ENCODE peak calls at places on chromosomes 4 and X, in six cellular contexts. One of them, this sample, is unnamed.

GRCh38 chr4:29983890-29984289 is 736.3 kb upstream of the PCDH7 start:
- DNase-seq in hepatocyte: no peak
- DNase-seq in WERI-Rb-1: no peak
- DNase-seq in HAP-1: no peak
- DNase-seq in mammary epithelial cell: no peak
- DNase-seq in left ventricle myocardium inferior: no peak
- DNase-seq in this sample: no peak

GRCh38 chr4:2714071-2714770 is 41.9 kb downstream of the TNIP2 start:
- DNase-seq in hepatocyte: no peak
- DNase-seq in WERI-Rb-1: no peak
- DNase-seq in HAP-1: no peak
- DNase-seq in mammary epithelial cell: no peak
- DNase-seq in left ventricle myocardium inferior: peak; percentile 26
- DNase-seq in this sample: no peak

GRCh38 chr4:186096681-186097080 is 7.8 kb upstream of the FAM149A start:
- DNase-seq in hepatocyte: no peak
- DNase-seq in WERI-Rb-1: no peak
- DNase-seq in HAP-1: no peak
- DNase-seq in mammary epithelial cell: no peak
- DNase-seq in left ventricle myocardium inferior: no peak
- DNase-seq in this sample: no peak

GRCh38 chr4:84529169-84529751 is 30.2 kb upstream of the NKX6-1 start:
- DNase-seq in hepatocyte: peak; percentile 56
- DNase-seq in WERI-Rb-1: no peak
- DNase-seq in HAP-1: no peak
- DNase-seq in mammary epithelial cell: no peak
- DNase-seq in left ventricle myocardium inferior: no peak
- DNase-seq in this sample: peak; percentile 19

GRCh38 chr4:2337896-2338295 is 76.0 kb upstream of the MXD4 start:
- DNase-seq in hepatocyte: no peak
- DNase-seq in WERI-Rb-1: no peak
- DNase-seq in HAP-1: no peak
- DNase-seq in mammary epithelial cell: no peak
- DNase-seq in left ventricle myocardium inferior: no peak
- DNase-seq in this sample: peak; percentile 39

GRCh38 chr4:16082424-16083216 is 1.2 kb downstream of the PROM1 start:
- DNase-seq in hepatocyte: peak; percentile 73
- DNase-seq in WERI-Rb-1: peak; percentile 56
- DNase-seq in HAP-1: peak; percentile 84
- DNase-seq in mammary epithelial cell: peak; percentile 9
- DNase-seq in left ventricle myocardium inferior: no peak
- DNase-seq in this sample: peak; percentile 92

GRCh38 chr4:98996056-98996941 is 778 bp downstream of the METAP1 start:
- DNase-seq in hepatocyte: peak; percentile 43
- DNase-seq in WERI-Rb-1: peak; percentile 21
- DNase-seq in HAP-1: peak; percentile 41
- DNase-seq in mammary epithelial cell: peak; percentile 53
- DNase-seq in left ventricle myocardium inferior: no peak
- DNase-seq in this sample: peak; percentile 20

GRCh38 chr4:88010921-88011320 is 3.5 kb downstream of the PKD2 start:
- DNase-seq in hepatocyte: no peak
- DNase-seq in WERI-Rb-1: no peak
- DNase-seq in HAP-1: no peak
- DNase-seq in mammary epithelial cell: no peak
- DNase-seq in left ventricle myocardium inferior: no peak
- DNase-seq in this sample: no peak

GRCh38 chrX:104319346-104319745 is 64.6 kb upstream of the ESX1 start:
- DNase-seq in hepatocyte: no peak
- DNase-seq in WERI-Rb-1: no peak
- DNase-seq in HAP-1: no peak
- DNase-seq in mammary epithelial cell: no peak
- DNase-seq in left ventricle myocardium inferior: no peak
- DNase-seq in this sample: no peak

GRCh38 chrX:19549838-19550237 is 34.5 kb upstream of the MAP3K15 start:
- DNase-seq in hepatocyte: no peak
- DNase-seq in WERI-Rb-1: no peak
- DNase-seq in HAP-1: no peak
- DNase-seq in mammary epithelial cell: no peak
- DNase-seq in left ventricle myocardium inferior: no peak
- DNase-seq in this sample: no peak

GRCh38 chrX:8042304-8042703 is 115.1 kb upstream of the PNPLA4 start:
- DNase-seq in hepatocyte: no peak
- DNase-seq in WERI-Rb-1: peak; percentile 23
- DNase-seq in HAP-1: no peak
- DNase-seq in mammary epithelial cell: peak; percentile 26
- DNase-seq in left ventricle myocardium inferior: no peak
- DNase-seq in this sample: peak; percentile 7

GRCh38 chrX:66684196-66684595 is 45.3 kb upstream of the EDA2R start:
- DNase-seq in hepatocyte: no peak
- DNase-seq in WERI-Rb-1: no peak
- DNase-seq in HAP-1: no peak
- DNase-seq in mammary epithelial cell: no peak
- DNase-seq in left ventricle myocardium inferior: no peak
- DNase-seq in this sample: no peak

GRCh38 chrX:123308663-123309062 is 124.6 kb downstream of the GRIA3 start:
- DNase-seq in hepatocyte: no peak
- DNase-seq in WERI-Rb-1: no peak
- DNase-seq in HAP-1: no peak
- DNase-seq in mammary epithelial cell: no peak
- DNase-seq in left ventricle myocardium inferior: no peak
- DNase-seq in this sample: no peak

GRCh38 chr4:140236649-140237160 is 82.7 kb upstream of the MAML3 start:
- DNase-seq in hepatocyte: no peak
- DNase-seq in WERI-Rb-1: no peak
- DNase-seq in HAP-1: no peak
- DNase-seq in mammary epithelial cell: no peak
- DNase-seq in left ventricle myocardium inferior: no peak
- DNase-seq in this sample: no peak

GRCh38 chr4:59307609-59308008 is 1892.5 kb upstream of the ADGRL3 start:
- DNase-seq in hepatocyte: no peak
- DNase-seq in WERI-Rb-1: no peak
- DNase-seq in HAP-1: no peak
- DNase-seq in mammary epithelial cell: no peak
- DNase-seq in left ventricle myocardium inferior: no peak
- DNase-seq in this sample: no peak

GRCh38 chr4:158481811-158482210 is 39.9 kb upstream of the RXFP1 start:
- DNase-seq in hepatocyte: no peak
- DNase-seq in WERI-Rb-1: no peak
- DNase-seq in HAP-1: no peak
- DNase-seq in mammary epithelial cell: no peak
- DNase-seq in left ventricle myocardium inferior: no peak
- DNase-seq in this sample: no peak

GRCh38 chr4:174332741-174333493 is 49.2 kb downstream of the CEP44 start:
- DNase-seq in hepatocyte: no peak
- DNase-seq in WERI-Rb-1: no peak
- DNase-seq in HAP-1: no peak
- DNase-seq in mammary epithelial cell: peak; percentile 52
- DNase-seq in left ventricle myocardium inferior: no peak
- DNase-seq in this sample: no peak

GRCh38 chrX:108126661-108127060 is 35.1 kb downstream of the ATG4A start:
- DNase-seq in hepatocyte: no peak
- DNase-seq in WERI-Rb-1: no peak
- DNase-seq in HAP-1: no peak
- DNase-seq in mammary epithelial cell: no peak
- DNase-seq in left ventricle myocardium inferior: no peak
- DNase-seq in this sample: no peak

GRCh38 chr4:38733663-38734062 is 49.1 kb downstream of the TLR10 start:
- DNase-seq in hepatocyte: no peak
- DNase-seq in WERI-Rb-1: no peak
- DNase-seq in HAP-1: no peak
- DNase-seq in mammary epithelial cell: no peak
- DNase-seq in left ventricle myocardium inferior: no peak
- DNase-seq in this sample: no peak

GRCh38 chr4:620201-620600 is 5.2 kb upstream of the PDE6B start:
- DNase-seq in hepatocyte: no peak
- DNase-seq in WERI-Rb-1: no peak
- DNase-seq in HAP-1: no peak
- DNase-seq in mammary epithelial cell: no peak
- DNase-seq in left ventricle myocardium inferior: no peak
- DNase-seq in this sample: no peak

GRCh38 chr4:41413670-41414069 is 124.3 kb upstream of the LIMCH1 start:
- DNase-seq in hepatocyte: no peak
- DNase-seq in WERI-Rb-1: peak; percentile 48
- DNase-seq in HAP-1: no peak
- DNase-seq in mammary epithelial cell: peak; percentile 6
- DNase-seq in left ventricle myocardium inferior: no peak
- DNase-seq in this sample: no peak

GRCh38 chr4:178633263-178633662 is 1191.0 kb upstream of the AGA start:
- DNase-seq in hepatocyte: no peak
- DNase-seq in WERI-Rb-1: no peak
- DNase-seq in HAP-1: peak; percentile 23
- DNase-seq in mammary epithelial cell: no peak
- DNase-seq in left ventricle myocardium inferior: no peak
- DNase-seq in this sample: peak; percentile 1

GRCh38 chr4:4274226-4274625 is 15.7 kb downstream of the LYAR start:
- DNase-seq in hepatocyte: no peak
- DNase-seq in WERI-Rb-1: no peak
- DNase-seq in HAP-1: no peak
- DNase-seq in mammary epithelial cell: no peak
- DNase-seq in left ventricle myocardium inferior: no peak
- DNase-seq in this sample: no peak

GRCh38 chr4:109801895-109802319 is at the start of gene CFI:
- DNase-seq in hepatocyte: peak; percentile 64
- DNase-seq in WERI-Rb-1: no peak
- DNase-seq in HAP-1: no peak
- DNase-seq in mammary epithelial cell: peak; percentile 58
- DNase-seq in left ventricle myocardium inferior: no peak
- DNase-seq in this sample: no peak

GRCh38 chr4:109798866-109799265 is 2.9 kb downstream of the CFI start:
- DNase-seq in hepatocyte: no peak
- DNase-seq in WERI-Rb-1: no peak
- DNase-seq in HAP-1: no peak
- DNase-seq in mammary epithelial cell: no peak
- DNase-seq in left ventricle myocardium inferior: no peak
- DNase-seq in this sample: no peak

GRCh38 chr4:109803924-109804571 is 2.2 kb upstream of the CFI start:
- DNase-seq in hepatocyte: peak; percentile 60
- DNase-seq in WERI-Rb-1: peak; percentile 74
- DNase-seq in HAP-1: peak; percentile 42
- DNase-seq in mammary epithelial cell: peak; percentile 36
- DNase-seq in left ventricle myocardium inferior: no peak
- DNase-seq in this sample: peak; percentile 43

GRCh38 chr4:109801099-109801789 is 555 bp downstream of the CFI start:
- DNase-seq in hepatocyte: no peak
- DNase-seq in WERI-Rb-1: no peak
- DNase-seq in HAP-1: no peak
- DNase-seq in mammary epithelial cell: no peak
- DNase-seq in left ventricle myocardium inferior: no peak
- DNase-seq in this sample: no peak
- H3K4me3 ChIP-seq in hepatocyte: peak overlapping the region; percentile 12
- H3K4me3 ChIP-seq in WERI-Rb-1: no peak overlapping the region
- H3K4me3 ChIP-seq in HAP-1: no peak overlapping the region
- H3K4me3 ChIP-seq in mammary epithelial cell: no peak overlapping the region
- H3K4me3 ChIP-seq in left ventricle myocardium inferior: peak overlapping the region; percentile 61
- H3K4me3 ChIP-seq in this sample: no peak overlapping the region

GRCh38 chrX:139972629-139973257 is 7.4 kb upstream of the CXorf66 start:
- DNase-seq in hepatocyte: no peak
- DNase-seq in WERI-Rb-1: no peak
- DNase-seq in HAP-1: no peak
- DNase-seq in mammary epithelial cell: no peak
- DNase-seq in left ventricle myocardium inferior: no peak
- DNase-seq in this sample: no peak
- H3K4me3 ChIP-seq in hepatocyte: no peak overlapping the region
- H3K4me3 ChIP-seq in WERI-Rb-1: no peak overlapping the region
- H3K4me3 ChIP-seq in HAP-1: no peak overlapping the region
- H3K4me3 ChIP-seq in mammary epithelial cell: no peak overlapping the region
- H3K4me3 ChIP-seq in left ventricle myocardium inferior: no peak overlapping the region
- H3K4me3 ChIP-seq in this sample: no peak overlapping the region

GRCh38 chr4:184401397-184402171 is 72.8 kb downstream of the IRF2 start:
- DNase-seq in hepatocyte: no peak
- DNase-seq in WERI-Rb-1: no peak
- DNase-seq in HAP-1: no peak
- DNase-seq in mammary epithelial cell: no peak
- DNase-seq in left ventricle myocardium inferior: no peak
- DNase-seq in this sample: peak; percentile 84
- H3K4me3 ChIP-seq in hepatocyte: no peak overlapping the region
- H3K4me3 ChIP-seq in WERI-Rb-1: no peak overlapping the region
- H3K4me3 ChIP-seq in HAP-1: no peak overlapping the region
- H3K4me3 ChIP-seq in mammary epithelial cell: no peak overlapping the region
- H3K4me3 ChIP-seq in left ventricle myocardium inferior: no peak overlapping the region
- H3K4me3 ChIP-seq in this sample: no peak overlapping the region

GRCh38 chr4:148375581-148375980 is 66.6 kb downstream of the NR3C2 start:
- DNase-seq in hepatocyte: no peak
- DNase-seq in WERI-Rb-1: no peak
- DNase-seq in HAP-1: no peak
- DNase-seq in mammary epithelial cell: no peak
- DNase-seq in left ventricle myocardium inferior: no peak
- DNase-seq in this sample: no peak

GRCh38 chr4:148373093-148373492 is 69.1 kb downstream of the NR3C2 start:
- DNase-seq in hepatocyte: no peak
- DNase-seq in WERI-Rb-1: no peak
- DNase-seq in HAP-1: no peak
- DNase-seq in mammary epithelial cell: no peak
- DNase-seq in left ventricle myocardium inferior: no peak
- DNase-seq in this sample: no peak

DNA sequence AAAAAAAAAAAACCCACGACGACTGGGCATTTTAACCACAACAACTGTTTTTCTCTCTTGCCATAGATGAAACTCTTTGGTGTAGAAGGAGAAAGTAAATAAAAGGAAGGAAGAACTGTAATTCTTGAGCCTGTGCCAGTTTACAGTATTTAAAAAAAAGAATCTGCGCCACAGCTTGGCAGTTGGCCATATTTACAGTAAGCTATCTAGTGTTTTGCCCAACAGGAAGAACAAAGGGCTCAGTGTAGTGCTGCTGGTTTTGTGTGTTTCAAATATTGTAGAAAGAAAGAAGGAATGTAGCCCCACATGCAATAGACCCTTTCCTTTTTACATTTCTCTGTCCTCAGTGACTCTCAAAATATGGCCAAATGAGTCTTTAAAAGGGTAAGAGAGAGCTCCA is 66.1 kb downstream of the NR3C2 start:
- DNase-seq in hepatocyte: peak; percentile 40
- DNase-seq in WERI-Rb-1: no peak
- DNase-seq in HAP-1: peak; percentile 43
- DNase-seq in mammary epithelial cell: peak; percentile 62
- DNase-seq in left ventricle myocardium inferior: no peak
- DNase-seq in this sample: no peak
- H3K4me3 ChIP-seq in hepatocyte: no peak overlapping the region
- H3K4me3 ChIP-seq in WERI-Rb-1: no peak overlapping the region
- H3K4me3 ChIP-seq in HAP-1: no peak overlapping the region
- H3K4me3 ChIP-seq in mammary epithelial cell: no peak overlapping the region
- H3K4me3 ChIP-seq in left ventricle myocardium inferior: peak overlapping the region; percentile 54
- H3K4me3 ChIP-seq in this sample: no peak overlapping the region

DNA sequence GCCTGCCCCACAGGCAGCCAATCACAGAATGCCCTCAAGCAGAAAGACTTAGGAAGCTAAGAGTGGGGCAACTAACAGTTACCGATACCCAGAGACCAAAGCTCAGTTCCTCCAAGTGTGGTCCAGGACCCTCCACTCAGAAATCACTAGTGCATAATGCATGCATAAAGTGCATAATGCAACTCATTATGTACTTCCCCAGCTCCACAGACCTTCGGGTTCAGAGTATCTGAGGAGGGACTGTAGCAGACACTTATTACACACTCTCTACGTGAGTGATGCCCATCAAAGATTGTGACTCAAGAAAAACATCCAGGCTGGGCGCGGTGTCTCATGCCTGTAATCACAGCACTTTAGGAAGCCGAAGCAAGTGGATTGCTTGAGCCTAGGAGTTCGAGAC is 328.0 kb downstream of the BCOR start:
- DNase-seq in hepatocyte: no peak
- DNase-seq in WERI-Rb-1: no peak
- DNase-seq in HAP-1: no peak
- DNase-seq in mammary epithelial cell: no peak
- DNase-seq in left ventricle myocardium inferior: no peak
- DNase-seq in this sample: no peak
- H3K4me3 ChIP-seq in hepatocyte: no peak overlapping the region
- H3K4me3 ChIP-seq in WERI-Rb-1: no peak overlapping the region
- H3K4me3 ChIP-seq in HAP-1: no peak overlapping the region
- H3K4me3 ChIP-seq in mammary epithelial cell: no peak overlapping the region
- H3K4me3 ChIP-seq in left ventricle myocardium inferior: no peak overlapping the region
- H3K4me3 ChIP-seq in this sample: no peak overlapping the region

This sample was measured in H7.